ENCODE peak calls at places on chromosome 5, in four cellular contexts. M is tibial nerve, V is endodermal cell, J is left ventricle myocardium inferior. X is an unnamed sample.

GRCh38 chr5:58666598-58667595 is 84.0 kb downstream of the RAB3C start:
- DNase-seq in M (no peak), V (no peak), J (no peak), X (peak)

GRCh38 chr5:140694276-140694675 is 3.0 kb downstream of the HARS2 start:
- DNase-seq in J (no peak), M (no peak), V (no peak), X (no peak)

GRCh38 chr5:14778789-14779070 is 92.8 kb downstream of the ANKH start:
- DNase-seq in J (no peak), M (no peak), V (peak), X (no peak)

GRCh38 chr5:178784391-178784790 is 53.9 kb upstream of the ZNF354A start:
- DNase-seq in J (no peak), M (no peak), V (no peak), X (no peak)

GRCh38 chr5:8685704-8686103 is 816.8 kb downstream of the MTRR start:
- DNase-seq in J (no peak), M (no peak), V (peak), X (no peak)

GRCh38 chr5:87434461-87434860 is 21.7 kb upstream of the CCNH start:
- DNase-seq in M (no peak), V (no peak), J (no peak), X (no peak)

GRCh38 chr5:72281430-72281763 is 38.6 kb downstream of the MRPS27 start:
- DNase-seq in J (no peak), M (no peak), V (no peak), X (no peak)

GRCh38 chr5:72658767-72659540 is 151.7 kb upstream of the ZNF366 start:
- DNase-seq in M (no peak), J (no peak), V (no peak), X (no peak)

GRCh38 chr5:94691947-94692346 is 73.5 kb downstream of the SLF1 start:
- DNase-seq in V (no peak), J (no peak), M (no peak), X (peak)

GRCh38 chr5:77390795-77391194 is 101.3 kb downstream of the WDR41 start:
- DNase-seq in V (no peak), J (no peak), M (no peak), X (no peak)

GRCh38 chr5:100790170-100790665 is 112.9 kb downstream of the ST8SIA4 start:
- DNase-seq in M (no peak), J (no peak), V (peak), X (no peak)

GRCh38 chr5:141077826-141078225 is 16.6 kb upstream of the PCDHB2 start:
- DNase-seq in M (no peak), J (no peak), V (no peak), X (no peak)

GRCh38 chr5:166637295-166637694 is 1654.2 kb upstream of the WWC1 start:
- DNase-seq in J (no peak), V (no peak), M (no peak), X (no peak)

GRCh38 chr5:153542536-153542935 is 52.1 kb downstream of the GRIA1 start:
- DNase-seq in M (no peak), J (no peak), V (no peak), X (no peak)

GRCh38 chr5:179436321-179437122 is 91.3 kb upstream of the ADAMTS2 start:
- DNase-seq in M (no peak), V (no peak), J (no peak), X (no peak)

GRCh38 chr5:127112347-127112864 is 39.1 kb upstream of the C5orf63 start:
- DNase-seq in V (no peak), M (no peak), J (no peak), X (no peak)

GRCh38 chr5:158140120-158140778 is 281.3 kb upstream of the CLINT1 start:
- DNase-seq in J (peak), V (peak), M (peak), X (peak)

GRCh38 chr5:16881253-16881652 is 54.8 kb downstream of the MYO10 start:
- DNase-seq in J (no peak), V (no peak), M (no peak), X (no peak)

GRCh38 chr5:136235316-136235715 is 42.4 kb upstream of the SMIM32 start:
- DNase-seq in J (no peak), M (no peak), V (no peak), X (no peak)

GRCh38 chr5:148179234-148179824 is 11.0 kb downstream of the SPINK14 start:
- DNase-seq in M (no peak), J (no peak), V (no peak), X (no peak)

GRCh38 chr5:80172067-80172690 is 83.7 kb downstream of the SERINC5 start:
- DNase-seq in V (no peak), J (no peak), M (no peak), X (no peak)

GRCh38 chr5:79474416-79475173 is 39.3 kb downstream of the HOMER1 start:
- DNase-seq in J (no peak), M (no peak), V (no peak), X (no peak)

GRCh38 chr5:36670548-36670947 is 64.1 kb downstream of the SLC1A3 start:
- DNase-seq in V (no peak), M (no peak), J (no peak), X (no peak)
- H3K27ac ChIP-seq in V (no peak), M (no peak), J (no peak), X (no peak)

GRCh38 chr5:137753227-137753985 is 757 bp downstream of the HNRNPA0 start:
- DNase-seq in J (peak), M (peak), V (peak), X (no peak)

GRCh38 chr5:137752873-137753226 is 1.3 kb downstream of the HNRNPA0 start:
- DNase-seq in J (no peak), M (no peak), V (no peak), X (no peak)

GRCh38 chr5:137753986-137754235 is 252 bp downstream of the HNRNPA0 start:
- DNase-seq in V (no peak), J (no peak), M (no peak), X (no peak)

GRCh38 chr5:137754961-137755762 is 999 bp upstream of the HNRNPA0 start:
- DNase-seq in J (no peak), V (no peak), M (no peak), X (no peak)

DNA sequence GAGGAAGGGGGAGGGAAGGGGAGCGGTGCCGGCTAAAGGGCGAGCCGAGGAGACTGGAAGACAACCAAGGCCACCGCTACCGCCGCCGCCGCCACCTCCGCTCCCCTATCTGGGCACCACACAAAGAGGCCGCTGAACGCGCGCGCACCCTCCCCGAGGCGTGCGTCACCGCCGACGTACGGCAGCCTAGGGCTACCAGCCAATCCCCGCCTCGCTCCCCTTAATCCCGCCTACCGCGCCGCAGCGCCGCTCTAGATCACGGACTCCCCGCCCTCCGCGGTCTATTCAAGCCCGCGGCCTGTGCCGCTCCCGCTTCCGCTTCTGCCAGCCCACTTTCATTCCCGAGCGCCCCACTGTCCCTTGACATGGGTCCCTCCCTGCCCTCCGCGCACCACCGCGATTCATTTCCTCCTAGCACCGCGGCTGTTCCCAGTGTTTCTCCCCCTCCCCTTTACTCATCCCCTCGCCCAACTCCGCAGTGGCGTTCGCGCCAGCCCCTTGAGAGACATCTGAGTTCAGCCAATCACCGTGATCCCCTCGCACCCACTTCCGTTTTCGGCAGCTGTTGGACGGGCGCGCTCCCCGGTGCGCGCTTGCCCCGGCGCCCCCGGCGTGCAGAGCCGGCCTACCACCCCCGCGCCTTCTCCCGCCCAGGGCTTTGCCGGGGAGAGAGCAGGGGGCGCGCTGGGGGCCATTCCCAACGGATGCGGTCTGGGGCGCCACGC is at the start of gene HNRNPA0:
- DNase-seq in J (peak), V (peak), M (peak), X (peak)
- TF ChIP-seq CTCF in J (peak), V (no peak), M (no peak), X (peak)

GRCh38 chr5:174454464-174454863 is 269.9 kb upstream of the MSX2 start:
- DNase-seq in V (no peak), M (no peak), J (no peak), X (no peak)
- H3K27ac ChIP-seq in V (no peak), M (no peak), J (no peak), X (no peak)

DNA sequence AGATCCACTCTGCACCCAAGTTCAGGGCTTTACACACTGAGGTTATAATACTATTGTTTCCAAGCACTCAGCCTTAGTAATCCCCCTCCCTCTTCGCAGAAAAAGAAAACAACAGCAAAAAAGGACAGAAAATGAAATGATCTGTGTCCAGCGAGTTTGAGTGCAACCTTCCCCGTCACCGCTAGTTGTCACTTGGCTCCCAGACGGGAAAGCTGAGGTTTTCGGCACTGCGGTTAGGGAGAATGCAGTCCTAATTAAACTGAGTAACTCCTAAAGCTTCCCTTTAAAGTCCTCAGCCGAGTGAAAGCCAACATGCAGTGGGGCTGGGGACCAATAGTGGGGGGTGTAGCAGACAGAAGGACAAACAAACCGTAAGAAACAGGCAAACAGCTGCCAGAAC is 786 bp downstream of the GLRA1 start:
- DNase-seq in J (no peak), V (peak), M (no peak), X (no peak)
- TF ChIP-seq CTCF in J (no peak), V (peak), M (no peak), X (no peak)

GRCh38 chr5:172425402-172425801 is 28.9 kb downstream of the SH3PXD2B start:
- DNase-seq in J (no peak), M (no peak), V (no peak), X (no peak)

GRCh38 chr5:172423379-172424110 is 30.8 kb downstream of the SH3PXD2B start:
- DNase-seq in J (no peak), M (no peak), V (no peak), X (no peak)

GRCh38 chr5:172422255-172422654 is 32.1 kb downstream of the SH3PXD2B start:
- DNase-seq in M (no peak), J (no peak), V (no peak), X (no peak)

GRCh38 chr5:172426086-172426485 is 28.2 kb downstream of the SH3PXD2B start:
- DNase-seq in V (no peak), J (no peak), M (no peak), X (no peak)

DNA sequence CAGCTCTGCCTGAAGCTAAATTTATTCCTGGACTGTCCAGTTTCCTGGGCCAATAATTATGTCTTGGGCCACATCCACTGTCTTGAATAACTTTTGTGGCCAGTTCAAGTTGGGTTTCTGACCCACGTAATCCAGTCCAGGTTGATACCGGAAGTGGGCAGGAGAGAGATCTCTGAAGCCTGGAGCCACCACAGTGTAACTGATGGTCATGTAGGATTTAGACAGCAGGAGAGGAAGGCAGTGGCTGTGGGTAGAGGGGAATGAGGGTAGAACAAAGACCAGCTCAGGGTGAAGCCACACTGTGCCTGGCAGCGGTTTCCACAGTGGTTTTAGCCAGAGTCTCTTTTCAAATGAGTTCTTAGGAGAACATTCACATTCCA is 30.2 kb downstream of the SH3PXD2B start:
- DNase-seq in J (no peak), V (no peak), M (no peak), X (no peak)
- H3K27ac ChIP-seq in J (no peak), V (no peak), M (peak), X (peak)

DNA sequence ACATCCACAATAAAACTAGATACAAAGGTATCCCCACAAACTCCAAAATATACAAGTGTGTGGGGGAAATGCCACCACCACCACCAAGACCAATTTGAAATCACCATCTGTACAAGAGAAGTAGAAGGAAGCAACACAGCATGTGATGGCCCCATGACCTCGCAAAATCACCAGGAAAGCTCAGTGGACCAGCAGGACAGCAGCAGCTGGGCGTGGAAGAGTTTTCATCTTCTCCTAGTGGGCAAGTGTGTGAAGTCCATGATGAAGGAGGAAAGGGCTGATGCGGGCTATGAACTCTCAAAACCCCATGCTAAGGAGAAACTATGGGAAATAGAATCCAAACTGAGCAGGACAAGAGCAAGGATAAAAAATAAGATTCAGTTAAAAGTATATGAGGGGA is 58.1 kb downstream of the GOLPH3 start:
- DNase-seq in V (no peak), M (no peak), J (no peak), X (no peak)
- TF ChIP-seq CTCF in V (peak), M (no peak), J (no peak), X (no peak)